ENCODE peak calls at places on chromosome 7, in seven cellular contexts. A, T, F, R, N, I and Z are unnamed samples.

GRCh38 chr7:23918856-23919255 is 208.8 kb downstream of the STK31 start:
- DNase-seq in F (no peak), T (no peak), A (no peak), I (no peak), R (no peak), N (no peak), Z (no peak)

GRCh38 chr7:117068511-117069155 is 115.3 kb downstream of the ST7 start:
- DNase-seq in T (peak; percentile 19), R (peak; percentile 83), I (no peak), F (no peak), A (no peak), N (peak; percentile 95), Z (no peak)

GRCh38 chr7:45295222-45295621 is 137.6 kb downstream of the RAMP3 start:
- DNase-seq in F (no peak), I (no peak), N (no peak), A (no peak), R (no peak), T (no peak), Z (no peak)

GRCh38 chr7:32062150-32062549 is 8.1 kb downstream of the PDE1C start:
- DNase-seq in T (peak; percentile 76), I (no peak), A (peak; percentile 43), R (peak; percentile 32), F (peak; percentile 10), N (no peak), Z (no peak)

GRCh38 chr7:115477193-115477651 is 553.3 kb downstream of the TFEC start:
- DNase-seq in A (no peak), T (peak; percentile 80), F (no peak), I (no peak), R (no peak), N (peak; percentile 21), Z (no peak)

GRCh38 chr7:65239324-65239706 is 134.3 kb upstream of the ZNF92 start:
- DNase-seq in A (no peak), R (no peak), T (no peak), N (no peak), I (no peak), F (no peak), Z (no peak)

GRCh38 chr7:1735262-1735661 is 65.2 kb downstream of the ELFN1 start:
- DNase-seq in R (no peak), I (no peak), F (no peak), A (no peak), T (no peak), N (no peak), Z (no peak)

GRCh38 chr7:155203059-155203881 is 94.4 kb upstream of the INSIG1 start:
- DNase-seq in N (no peak), T (no peak), A (no peak), R (no peak), F (no peak), I (no peak), Z (no peak)

GRCh38 chr7:27083646-27084045 is 12.2 kb downstream of the HOXA1 start:
- DNase-seq in F (no peak), A (no peak), N (peak; percentile 37), I (no peak), R (no peak), T (no peak), Z (no peak)

GRCh38 chr7:106190589-106191330 is 78.6 kb upstream of the SYPL1 start:
- DNase-seq in I (no peak), R (peak; percentile 93), F (no peak), N (no peak), A (no peak), T (no peak), Z (no peak)

GRCh38 chr7:40134428-40135423 is at the start of the genes MPLKIP and SUGCT:
- DNase-seq in I (peak; percentile 85), F (peak; percentile 91), A (peak; percentile 94), T (peak; percentile 91), R (peak; percentile 98), N (peak; percentile 94), Z (peak; percentile 78)

GRCh38 chr7:73980206-73980605 is 47.8 kb upstream of the ELN start:
- DNase-seq in T (no peak), A (no peak), R (no peak), N (no peak), I (no peak), F (no peak), Z (no peak)

GRCh38 chr7:45129906-45130305 is 18.4 kb upstream of the TBRG4 start:
- DNase-seq in R (no peak), I (no peak), T (no peak), A (no peak), N (no peak), F (no peak), Z (no peak)

GRCh38 chr7:133265821-133266220 is 12.9 kb downstream of the EXOC4 start:
- DNase-seq in R (no peak), N (no peak), T (no peak), I (no peak), A (peak; percentile 27), F (no peak), Z (no peak)

GRCh38 chr7:134954197-134955082 is 31.9 kb upstream of the AGBL3 start:
- DNase-seq in A (peak; percentile 65), I (no peak), R (peak; percentile 63), T (peak; percentile 65), F (peak; percentile 50), N (peak; percentile 61), Z (no peak)

GRCh38 chr7:141045126-141045841 is 28.6 kb upstream of the TMEM178B start:
- DNase-seq in T (peak; percentile 100), F (no peak), N (no peak), R (no peak), I (no peak), A (peak; percentile 52), Z (no peak)

GRCh38 chr7:143980746-143981510 is 19.2 kb upstream of the OR6B1 start:
- DNase-seq in A (peak; percentile 54), R (no peak), T (no peak), F (no peak), I (no peak), N (no peak), Z (no peak)

GRCh38 chr7:21542891-21543527 is at the start of gene DNAH11:
- DNase-seq in R (peak; percentile 77), A (peak; percentile 26), F (no peak), N (peak; percentile 27), T (peak; percentile 66), I (no peak), Z (no peak)

GRCh38 chr7:81155654-81156373 is 237.0 kb upstream of the SEMA3C start:
- DNase-seq in I (no peak), A (no peak), T (peak; percentile 94), R (peak; percentile 26), N (no peak), F (no peak), Z (no peak)

GRCh38 chr7:139618482-139619366 is 95.2 kb downstream of the CLEC2L start:
- DNase-seq in F (peak; percentile 40), T (peak; percentile 62), A (peak; percentile 63), R (peak; percentile 53), N (peak; percentile 31), I (peak; percentile 56), Z (peak; percentile 49)